ENCODE peak calls at places on chromosome 10, in seven cellular contexts. One of them, this sample, is unnamed.
A peak's percentile ranks its signal among the peaks of the same experiment; 100 is the strongest.

GRCh38 chr10:76491216-76491615 is 1059.8 kb downstream of the LRMDA start:
- DNase-seq in A549: no peak
- DNase-seq in transverse colon: no peak
- DNase-seq in ovary: no peak
- DNase-seq in sigmoid colon: no peak
- DNase-seq in stomach: no peak
- DNase-seq in tibial nerve: no peak
- DNase-seq in this sample: no peak

GRCh38 chr10:84944187-84944586 is 615.8 kb downstream of the CCSER2 start:
- DNase-seq in A549: no peak
- DNase-seq in transverse colon: no peak
- DNase-seq in ovary: no peak
- DNase-seq in sigmoid colon: no peak
- DNase-seq in stomach: no peak
- DNase-seq in tibial nerve: no peak
- DNase-seq in this sample: no peak

GRCh38 chr10:70763567-70763966 is 21.6 kb downstream of the TBATA start:
- DNase-seq in A549: no peak
- DNase-seq in transverse colon: no peak
- DNase-seq in ovary: no peak
- DNase-seq in sigmoid colon: peak; percentile 42
- DNase-seq in stomach: no peak
- DNase-seq in tibial nerve: no peak
- DNase-seq in this sample: no peak

GRCh38 chr10:45308707-45309106 is 6.7 kb downstream of the OR13A1 start:
- DNase-seq in A549: no peak
- DNase-seq in transverse colon: no peak
- DNase-seq in ovary: no peak
- DNase-seq in sigmoid colon: no peak
- DNase-seq in stomach: no peak
- DNase-seq in tibial nerve: no peak
- DNase-seq in this sample: no peak

GRCh38 chr10:80104066-80104926 is 25.8 kb downstream of the TMEM254 start:
- DNase-seq in A549: no peak
- DNase-seq in transverse colon: no peak
- DNase-seq in ovary: peak; percentile 44
- DNase-seq in sigmoid colon: no peak
- DNase-seq in stomach: no peak
- DNase-seq in tibial nerve: peak; percentile 25
- DNase-seq in this sample: peak; percentile 75

GRCh38 chr10:28806951-28807759 is 129.8 kb downstream of the BAMBI start:
- DNase-seq in A549: no peak
- DNase-seq in transverse colon: no peak
- DNase-seq in ovary: peak; percentile 47
- DNase-seq in sigmoid colon: no peak
- DNase-seq in stomach: no peak
- DNase-seq in tibial nerve: no peak
- DNase-seq in this sample: no peak

GRCh38 chr10:28778524-28778923 is 101.2 kb downstream of the BAMBI start:
- DNase-seq in A549: no peak
- DNase-seq in transverse colon: no peak
- DNase-seq in ovary: no peak
- DNase-seq in sigmoid colon: no peak
- DNase-seq in stomach: no peak
- DNase-seq in tibial nerve: no peak
- DNase-seq in this sample: no peak

GRCh38 chr10:9362721-9363120 is 1308.2 kb downstream of the GATA3 start:
- DNase-seq in A549: no peak
- DNase-seq in transverse colon: no peak
- DNase-seq in ovary: no peak
- DNase-seq in sigmoid colon: no peak
- DNase-seq in stomach: no peak
- DNase-seq in tibial nerve: no peak
- DNase-seq in this sample: no peak

GRCh38 chr10:27285093-27285492 is 44.5 kb upstream of the ACBD5 start:
- DNase-seq in A549: no peak
- DNase-seq in transverse colon: no peak
- DNase-seq in ovary: no peak
- DNase-seq in sigmoid colon: no peak
- DNase-seq in stomach: no peak
- DNase-seq in tibial nerve: no peak
- DNase-seq in this sample: no peak

GRCh38 chr10:63520463-63521388 is 475 bp upstream of the REEP3 start:
- DNase-seq in A549: peak; percentile 58
- DNase-seq in transverse colon: peak; percentile 74
- DNase-seq in ovary: peak; percentile 68
- DNase-seq in sigmoid colon: peak; percentile 81
- DNase-seq in stomach: peak; percentile 78
- DNase-seq in tibial nerve: no peak
- DNase-seq in this sample: no peak

GRCh38 chr10:4943821-4944220 is 19.4 kb upstream of the AKR1C1 start:
- DNase-seq in A549: no peak
- DNase-seq in transverse colon: no peak
- DNase-seq in ovary: no peak
- DNase-seq in sigmoid colon: no peak
- DNase-seq in stomach: no peak
- DNase-seq in tibial nerve: no peak
- DNase-seq in this sample: no peak

GRCh38 chr10:5527332-5528200 is 2.8 kb downstream of the CALML3 start:
- DNase-seq in A549: no peak
- DNase-seq in transverse colon: peak; percentile 9
- DNase-seq in ovary: no peak
- DNase-seq in sigmoid colon: peak; percentile 59
- DNase-seq in stomach: peak; percentile 25
- DNase-seq in tibial nerve: no peak
- DNase-seq in this sample: peak; percentile 60

GRCh38 chr10:93462881-93463280 is 19.3 kb downstream of the MYOF start:
- DNase-seq in A549: no peak
- DNase-seq in transverse colon: no peak
- DNase-seq in ovary: no peak
- DNase-seq in sigmoid colon: peak; percentile 68
- DNase-seq in stomach: no peak
- DNase-seq in tibial nerve: no peak
- DNase-seq in this sample: no peak

GRCh38 chr10:29877798-29878491 is 181.4 kb downstream of the JCAD start:
- DNase-seq in A549: no peak
- DNase-seq in transverse colon: no peak
- DNase-seq in ovary: no peak
- DNase-seq in sigmoid colon: no peak
- DNase-seq in stomach: no peak
- DNase-seq in tibial nerve: no peak
- DNase-seq in this sample: no peak

GRCh38 chr10:42785759-42786158 is 3.2 kb downstream of the BMS1 start:
- DNase-seq in A549: no peak
- DNase-seq in transverse colon: no peak
- DNase-seq in ovary: no peak
- DNase-seq in sigmoid colon: no peak
- DNase-seq in stomach: no peak
- DNase-seq in tibial nerve: no peak
- DNase-seq in this sample: no peak

GRCh38 chr10:21020545-21020944 is 123.4 kb upstream of the NEBL start:
- DNase-seq in A549: peak; percentile 51
- DNase-seq in transverse colon: peak; percentile 14
- DNase-seq in ovary: no peak
- DNase-seq in sigmoid colon: no peak
- DNase-seq in stomach: peak; percentile 32
- DNase-seq in tibial nerve: no peak
- DNase-seq in this sample: no peak

GRCh38 chr10:33099748-33100147 is 141.7 kb upstream of the ITGB1 start:
- DNase-seq in A549: no peak
- DNase-seq in transverse colon: no peak
- DNase-seq in ovary: no peak
- DNase-seq in sigmoid colon: no peak
- DNase-seq in stomach: no peak
- DNase-seq in tibial nerve: no peak
- DNase-seq in this sample: no peak

GRCh38 chr10:32095116-32095733 is 39.0 kb upstream of the KIF5B start:
- DNase-seq in A549: no peak
- DNase-seq in transverse colon: no peak
- DNase-seq in ovary: no peak
- DNase-seq in sigmoid colon: no peak
- DNase-seq in stomach: no peak
- DNase-seq in tibial nerve: no peak
- DNase-seq in this sample: no peak

GRCh38 chr10:127046975-127047877 is 142.0 kb downstream of the DOCK1 start:
- DNase-seq in A549: no peak
- DNase-seq in transverse colon: no peak
- DNase-seq in ovary: no peak
- DNase-seq in sigmoid colon: no peak
- DNase-seq in stomach: no peak
- DNase-seq in tibial nerve: no peak
- DNase-seq in this sample: no peak

GRCh38 chr10:99654791-99655190 is 4.5 kb upstream of the ENTPD7 start:
- DNase-seq in A549: no peak
- DNase-seq in transverse colon: no peak
- DNase-seq in ovary: no peak
- DNase-seq in sigmoid colon: no peak
- DNase-seq in stomach: no peak
- DNase-seq in tibial nerve: no peak
- DNase-seq in this sample: no peak

GRCh38 chr10:96758423-96758822 is 38.1 kb upstream of the PIK3AP1 start:
- DNase-seq in A549: no peak
- DNase-seq in transverse colon: no peak
- DNase-seq in ovary: no peak
- DNase-seq in sigmoid colon: no peak
- DNase-seq in stomach: no peak
- DNase-seq in tibial nerve: no peak
- DNase-seq in this sample: no peak

GRCh38 chr10:118754556-118755423 is at the start of gene CACUL1:
- DNase-seq in A549: peak; percentile 88
- DNase-seq in transverse colon: peak; percentile 100
- DNase-seq in ovary: peak; percentile 100
- DNase-seq in sigmoid colon: peak; percentile 100
- DNase-seq in stomach: peak; percentile 100
- DNase-seq in tibial nerve: peak; percentile 99
- DNase-seq in this sample: peak; percentile 100

GRCh38 chr10:77479586-77479985 is 158.0 kb downstream of the KCNMA1 start:
- DNase-seq in A549: no peak
- DNase-seq in transverse colon: no peak
- DNase-seq in ovary: no peak
- DNase-seq in sigmoid colon: no peak
- DNase-seq in stomach: no peak
- DNase-seq in tibial nerve: no peak
- DNase-seq in this sample: no peak

DNA sequence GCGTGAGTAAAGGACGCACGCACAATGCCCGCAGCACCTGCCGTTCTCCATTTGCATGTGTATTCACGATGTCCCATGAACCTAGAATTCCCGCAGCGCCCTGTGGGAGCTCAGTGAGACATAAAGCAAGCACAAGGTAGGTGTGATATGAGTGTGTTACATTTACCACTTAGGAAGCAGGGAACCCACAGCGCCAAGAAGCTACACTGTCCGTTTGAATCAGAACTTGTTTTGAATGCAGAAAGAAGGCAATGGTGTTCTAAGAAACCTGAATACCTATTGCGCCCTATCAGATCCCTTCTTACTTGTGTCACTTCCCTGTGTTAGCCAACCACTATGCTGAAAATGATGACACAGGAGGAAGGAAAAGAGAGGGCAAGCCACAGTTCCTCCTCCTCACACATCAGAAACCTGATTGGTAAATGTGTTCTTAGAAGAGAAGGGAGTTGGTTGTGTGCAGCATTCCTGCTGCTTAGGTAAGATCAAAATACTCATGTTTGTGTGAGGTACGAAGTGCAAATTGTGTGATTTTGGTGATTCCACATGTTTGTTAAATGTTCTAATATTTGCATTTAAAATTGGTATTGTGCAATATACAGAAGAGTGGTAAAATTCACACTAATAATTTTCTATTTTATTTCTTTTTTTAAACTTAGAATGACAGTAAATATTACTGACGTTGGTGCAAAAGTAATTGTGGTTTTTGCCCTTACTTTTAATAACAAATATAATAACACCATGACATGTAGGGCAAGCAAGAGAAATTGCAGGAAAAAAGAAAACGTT is 185.4 kb downstream of the SEC23IP start:
- DNase-seq in A549: no peak
- DNase-seq in transverse colon: no peak
- DNase-seq in ovary: no peak
- DNase-seq in sigmoid colon: no peak
- DNase-seq in stomach: no peak
- DNase-seq in tibial nerve: no peak
- DNase-seq in this sample: no peak
- H3K4me3 ChIP-seq in A549: no peak overlapping the region
- H3K4me3 ChIP-seq in transverse colon: no peak overlapping the region
- H3K4me3 ChIP-seq in ovary: no peak overlapping the region
- H3K4me3 ChIP-seq in sigmoid colon: no peak overlapping the region
- H3K4me3 ChIP-seq in stomach: no peak overlapping the region
- H3K4me3 ChIP-seq in tibial nerve: no peak overlapping the region
- H3K4me3 ChIP-seq in this sample: no peak overlapping the region

DNA sequence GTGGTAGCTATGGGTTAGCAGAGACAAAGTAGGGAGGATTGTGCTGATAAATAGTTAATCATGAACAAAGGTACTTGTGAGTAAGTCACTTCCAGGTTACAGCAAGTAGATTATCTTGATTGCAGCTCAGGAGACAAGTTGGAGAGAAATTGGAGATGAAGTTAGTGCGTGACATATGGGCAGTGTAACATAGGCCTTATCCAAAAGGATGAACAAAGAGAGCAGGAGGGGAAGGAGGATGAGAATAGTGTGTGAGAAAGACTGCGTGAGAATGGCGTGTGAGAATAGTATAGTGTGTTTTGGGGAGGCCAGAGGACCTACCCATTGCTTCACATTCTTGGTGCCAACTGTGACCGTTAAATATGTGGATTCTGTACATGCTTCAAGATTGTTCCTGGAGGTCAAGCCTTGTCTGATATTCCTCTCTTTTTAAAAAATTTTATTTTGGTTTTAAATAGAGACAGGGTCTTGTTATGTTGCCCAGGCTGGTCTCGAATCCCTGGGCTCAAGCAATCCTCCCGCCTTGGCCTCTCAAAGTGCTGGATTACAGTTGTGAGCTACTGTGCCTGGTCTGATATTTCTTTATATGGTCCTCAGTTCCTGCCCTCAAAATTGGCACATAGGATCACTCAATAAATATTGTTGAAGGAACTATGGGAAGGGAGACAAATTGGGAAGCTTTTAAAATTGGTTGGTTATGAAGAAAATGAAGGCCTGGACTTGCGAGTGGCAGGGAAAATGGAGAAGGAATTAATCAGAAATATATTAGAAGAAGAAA is 3.2 kb downstream of the VCL start:
- DNase-seq in A549: no peak
- DNase-seq in transverse colon: no peak
- DNase-seq in ovary: no peak
- DNase-seq in sigmoid colon: no peak
- DNase-seq in stomach: no peak
- DNase-seq in tibial nerve: no peak
- DNase-seq in this sample: no peak
- TF ChIP-seq POLR2A in A549: no peak
- TF ChIP-seq POLR2A in transverse colon: no peak
- TF ChIP-seq POLR2A in ovary: no peak
- TF ChIP-seq POLR2A in sigmoid colon: no peak
- TF ChIP-seq POLR2A in stomach: no peak
- TF ChIP-seq POLR2A in tibial nerve: no peak
- TF ChIP-seq POLR2A in this sample: no peak

GRCh38 chr10:14667748-14668147 is 106.9 kb downstream of the FAM107B start:
- DNase-seq in A549: no peak
- DNase-seq in transverse colon: no peak
- DNase-seq in ovary: no peak
- DNase-seq in sigmoid colon: no peak
- DNase-seq in stomach: no peak
- DNase-seq in tibial nerve: no peak
- DNase-seq in this sample: no peak
- TF ChIP-seq EP300 in A549: no peak
- TF ChIP-seq EP300 in transverse colon: no peak
- TF ChIP-seq EP300 in ovary: no peak
- TF ChIP-seq EP300 in sigmoid colon: no peak
- TF ChIP-seq EP300 in stomach: no peak
- TF ChIP-seq EP300 in tibial nerve: no peak
- TF ChIP-seq EP300 in this sample: no peak

GRCh38 chr10:131997366-131998049 is 15.8 kb upstream of the BNIP3 start:
- DNase-seq in A549: peak; percentile 28
- DNase-seq in transverse colon: peak; percentile 65
- DNase-seq in ovary: peak; percentile 93
- DNase-seq in sigmoid colon: peak; percentile 96
- DNase-seq in stomach: peak; percentile 76
- DNase-seq in tibial nerve: peak; percentile 84
- DNase-seq in this sample: peak; percentile 91
- H3K4me3 ChIP-seq in A549: no peak overlapping the region
- H3K4me3 ChIP-seq in transverse colon: no peak overlapping the region
- H3K4me3 ChIP-seq in ovary: no peak overlapping the region
- H3K4me3 ChIP-seq in sigmoid colon: no peak overlapping the region
- H3K4me3 ChIP-seq in stomach: no peak overlapping the region
- H3K4me3 ChIP-seq in tibial nerve: no peak overlapping the region
- H3K4me3 ChIP-seq in this sample: no peak overlapping the region

This sample was measured in suprapubic skin.